ENCODE peak calls at places on chromosome X, in ten cellular contexts. One of them, this sample, is unnamed.

GRCh38 chrX:73577368-73577767 is 14.4 kb downstream of the CHIC1 start:
- DNase-seq in fibroblast of pulmonary artery: peak
- DNase-seq in HepG2: no peak
- DNase-seq in upper lobe of left lung: no peak
- DNase-seq in A549: peak
- DNase-seq in cardiac muscle cell: no peak
- DNase-seq in AG10803: peak
- DNase-seq in right lobe of liver: no peak
- DNase-seq in psoas muscle: no peak
- DNase-seq in suprapubic skin: no peak
- DNase-seq in this sample: peak

GRCh38 chrX:131626681-131627296 is 82.9 kb downstream of the OR13H1 start:
- DNase-seq in cardiac muscle cell: peak
- DNase-seq in HepG2: no peak
- DNase-seq in suprapubic skin: no peak
- DNase-seq in upper lobe of left lung: no peak
- DNase-seq in A549: peak
- DNase-seq in psoas muscle: no peak
- DNase-seq in right lobe of liver: no peak
- DNase-seq in AG10803: no peak
- DNase-seq in fibroblast of pulmonary artery: peak
- DNase-seq in this sample: peak

GRCh38 chrX:53073115-53073581 is 9.0 kb upstream of the TSPYL2 start:
- DNase-seq in right lobe of liver: no peak
- DNase-seq in suprapubic skin: peak
- DNase-seq in upper lobe of left lung: no peak
- DNase-seq in psoas muscle: no peak
- DNase-seq in HepG2: no peak
- DNase-seq in cardiac muscle cell: no peak
- DNase-seq in A549: peak
- DNase-seq in AG10803: no peak
- DNase-seq in fibroblast of pulmonary artery: no peak
- DNase-seq in this sample: no peak

GRCh38 chrX:19753368-19753767 is 134.0 kb downstream of the SH3KBP1 start:
- DNase-seq in right lobe of liver: no peak
- DNase-seq in fibroblast of pulmonary artery: no peak
- DNase-seq in cardiac muscle cell: no peak
- DNase-seq in upper lobe of left lung: no peak
- DNase-seq in A549: no peak
- DNase-seq in psoas muscle: no peak
- DNase-seq in HepG2: no peak
- DNase-seq in AG10803: no peak
- DNase-seq in suprapubic skin: no peak
- DNase-seq in this sample: no peak

GRCh38 chrX:132488819-132489255 is at the start of gene MBNL3:
- DNase-seq in HepG2: peak
- DNase-seq in AG10803: peak
- DNase-seq in suprapubic skin: peak
- DNase-seq in fibroblast of pulmonary artery: peak
- DNase-seq in psoas muscle: peak
- DNase-seq in right lobe of liver: peak
- DNase-seq in A549: peak
- DNase-seq in cardiac muscle cell: peak
- DNase-seq in upper lobe of left lung: peak
- DNase-seq in this sample: peak

GRCh38 chrX:37753384-37753783 is 26.5 kb upstream of the CYBB start:
- DNase-seq in HepG2: no peak
- DNase-seq in AG10803: no peak
- DNase-seq in fibroblast of pulmonary artery: no peak
- DNase-seq in psoas muscle: no peak
- DNase-seq in upper lobe of left lung: no peak
- DNase-seq in A549: no peak
- DNase-seq in cardiac muscle cell: no peak
- DNase-seq in suprapubic skin: no peak
- DNase-seq in right lobe of liver: no peak
- DNase-seq in this sample: no peak

GRCh38 chrX:113384628-113385027 is 544.0 kb upstream of the AMOT start:
- DNase-seq in suprapubic skin: no peak
- DNase-seq in psoas muscle: no peak
- DNase-seq in A549: no peak
- DNase-seq in right lobe of liver: no peak
- DNase-seq in HepG2: no peak
- DNase-seq in cardiac muscle cell: no peak
- DNase-seq in AG10803: peak
- DNase-seq in fibroblast of pulmonary artery: peak
- DNase-seq in upper lobe of left lung: no peak
- DNase-seq in this sample: peak

GRCh38 chrX:133986008-133986683 is 752 bp upstream of the GPC3 start:
- DNase-seq in right lobe of liver: no peak
- DNase-seq in A549: no peak
- DNase-seq in cardiac muscle cell: no peak
- DNase-seq in HepG2: no peak
- DNase-seq in upper lobe of left lung: no peak
- DNase-seq in suprapubic skin: no peak
- DNase-seq in AG10803: no peak
- DNase-seq in fibroblast of pulmonary artery: no peak
- DNase-seq in psoas muscle: no peak
- DNase-seq in this sample: no peak

GRCh38 chrX:28223991-28224390 is 242.7 kb upstream of the DCAF8L1 start:
- DNase-seq in right lobe of liver: no peak
- DNase-seq in fibroblast of pulmonary artery: no peak
- DNase-seq in A549: no peak
- DNase-seq in cardiac muscle cell: no peak
- DNase-seq in suprapubic skin: no peak
- DNase-seq in upper lobe of left lung: no peak
- DNase-seq in AG10803: no peak
- DNase-seq in psoas muscle: no peak
- DNase-seq in HepG2: no peak
- DNase-seq in this sample: no peak

DNA sequence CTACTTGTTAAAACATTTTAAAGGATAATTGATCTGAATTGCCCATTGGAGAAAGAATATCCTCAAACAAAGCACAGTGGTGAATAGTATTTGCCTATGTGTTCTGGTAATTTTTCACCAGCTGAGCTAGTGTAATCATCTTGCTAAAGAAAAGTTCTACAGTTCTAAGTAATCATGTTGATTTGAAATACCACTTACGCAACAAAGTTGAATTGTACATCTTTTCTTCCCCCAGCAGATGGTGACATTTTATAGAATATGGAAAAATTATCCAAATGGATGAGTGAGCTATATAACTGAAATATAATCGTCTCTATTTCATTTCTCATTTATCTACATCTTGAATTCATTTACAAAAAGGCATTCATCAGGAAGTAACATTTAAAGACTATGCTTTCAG is 9.7 kb upstream of the ZNF674 start:
- DNase-seq in A549: peak
- DNase-seq in upper lobe of left lung: no peak
- DNase-seq in right lobe of liver: no peak
- DNase-seq in suprapubic skin: no peak
- DNase-seq in fibroblast of pulmonary artery: peak
- DNase-seq in psoas muscle: no peak
- DNase-seq in HepG2: peak
- DNase-seq in cardiac muscle cell: no peak
- DNase-seq in AG10803: peak
- DNase-seq in this sample: peak
- TF ChIP-seq CTCF in A549: peak
- TF ChIP-seq CTCF in upper lobe of left lung: no peak
- TF ChIP-seq CTCF in right lobe of liver: peak
- TF ChIP-seq CTCF in suprapubic skin: no peak
- TF ChIP-seq CTCF in fibroblast of pulmonary artery: peak
- TF ChIP-seq CTCF in psoas muscle: peak
- TF ChIP-seq CTCF in HepG2: no peak
- TF ChIP-seq CTCF in cardiac muscle cell: peak
- TF ChIP-seq CTCF in AG10803: peak
- TF ChIP-seq CTCF in this sample: peak

GRCh38 chrX:154979671-154980070 is 42.9 kb downstream of the F8 start:
- DNase-seq in A549: no peak
- DNase-seq in right lobe of liver: no peak
- DNase-seq in AG10803: no peak
- DNase-seq in fibroblast of pulmonary artery: peak
- DNase-seq in cardiac muscle cell: no peak
- DNase-seq in upper lobe of left lung: no peak
- DNase-seq in HepG2: no peak
- DNase-seq in suprapubic skin: no peak
- DNase-seq in psoas muscle: no peak
- DNase-seq in this sample: no peak

GRCh38 chrX:154981116-154981411 is 41.5 kb downstream of the F8 start:
- DNase-seq in A549: no peak
- DNase-seq in cardiac muscle cell: no peak
- DNase-seq in upper lobe of left lung: no peak
- DNase-seq in HepG2: no peak
- DNase-seq in fibroblast of pulmonary artery: no peak
- DNase-seq in psoas muscle: no peak
- DNase-seq in suprapubic skin: no peak
- DNase-seq in right lobe of liver: no peak
- DNase-seq in AG10803: no peak
- DNase-seq in this sample: no peak

DNA sequence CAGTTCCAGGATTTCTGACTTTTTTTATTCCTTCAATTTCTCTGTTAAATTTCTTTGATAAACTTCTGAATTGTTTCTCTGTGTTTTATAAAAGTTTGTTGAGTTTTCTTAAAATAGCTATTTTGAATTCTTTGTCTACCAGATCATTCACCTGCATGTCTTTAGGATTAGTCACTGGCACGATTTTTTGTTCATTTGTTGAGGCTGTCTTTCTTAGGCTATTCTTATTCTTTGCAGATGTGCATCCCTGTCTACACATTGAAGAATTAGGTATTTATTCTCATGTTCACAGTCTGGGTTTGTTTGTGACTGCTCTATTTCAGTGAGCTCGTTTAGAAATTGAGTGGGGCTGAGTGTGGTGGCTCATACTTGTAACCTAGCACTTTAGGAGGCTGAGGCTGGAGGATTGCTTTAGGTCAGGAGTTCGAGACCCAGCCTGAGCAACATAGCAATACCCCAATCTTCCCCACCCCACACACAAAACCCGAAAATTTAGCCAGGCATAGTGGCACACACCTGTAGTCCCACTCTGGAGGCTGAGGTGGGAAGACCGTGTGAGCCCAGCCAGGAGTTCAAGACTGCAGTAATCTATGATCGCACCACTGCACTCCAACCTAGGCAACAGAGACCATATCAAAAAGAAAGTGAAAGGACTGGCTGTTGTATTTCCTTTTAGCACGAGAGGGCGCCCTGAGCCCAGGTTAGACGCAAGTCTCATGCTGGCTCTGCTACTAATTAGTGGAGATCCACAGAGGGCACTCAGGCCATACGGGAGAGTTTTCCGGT is 42.0 kb downstream of the F8 start:
- DNase-seq in cardiac muscle cell: peak
- DNase-seq in fibroblast of pulmonary artery: peak
- DNase-seq in suprapubic skin: peak
- DNase-seq in A549: peak
- DNase-seq in upper lobe of left lung: peak
- DNase-seq in AG10803: peak
- DNase-seq in HepG2: peak
- DNase-seq in right lobe of liver: peak
- DNase-seq in psoas muscle: peak
- DNase-seq in this sample: peak
- H3K4me3 ChIP-seq in cardiac muscle cell: no peak
- H3K4me3 ChIP-seq in fibroblast of pulmonary artery: peak
- H3K4me3 ChIP-seq in suprapubic skin: peak
- H3K4me3 ChIP-seq in A549: peak
- H3K4me3 ChIP-seq in upper lobe of left lung: peak
- H3K4me3 ChIP-seq in AG10803: peak
- H3K4me3 ChIP-seq in HepG2: peak
- H3K4me3 ChIP-seq in right lobe of liver: peak
- H3K4me3 ChIP-seq in psoas muscle: peak
- H3K4me3 ChIP-seq in this sample: peak

GRCh38 chrX:12974797-12975669 is at the start of gene TMSB4X:
- DNase-seq in A549: peak
- DNase-seq in suprapubic skin: peak
- DNase-seq in HepG2: no peak
- DNase-seq in right lobe of liver: peak
- DNase-seq in fibroblast of pulmonary artery: peak
- DNase-seq in psoas muscle: peak
- DNase-seq in cardiac muscle cell: peak
- DNase-seq in upper lobe of left lung: peak
- DNase-seq in AG10803: peak
- DNase-seq in this sample: peak

GRCh38 chrX:12974217-12974796 is 603 bp upstream of the TMSB4X start:
- DNase-seq in right lobe of liver: peak
- DNase-seq in cardiac muscle cell: no peak
- DNase-seq in A549: peak
- DNase-seq in AG10803: peak
- DNase-seq in upper lobe of left lung: peak
- DNase-seq in psoas muscle: peak
- DNase-seq in fibroblast of pulmonary artery: peak
- DNase-seq in HepG2: no peak
- DNase-seq in suprapubic skin: peak
- DNase-seq in this sample: peak

GRCh38 chrX:12977761-12978204 is 2.9 kb downstream of the TMSB4X start:
- DNase-seq in A549: no peak
- DNase-seq in psoas muscle: no peak
- DNase-seq in cardiac muscle cell: no peak
- DNase-seq in fibroblast of pulmonary artery: no peak
- DNase-seq in upper lobe of left lung: no peak
- DNase-seq in AG10803: no peak
- DNase-seq in suprapubic skin: no peak
- DNase-seq in HepG2: no peak
- DNase-seq in right lobe of liver: no peak
- DNase-seq in this sample: no peak

GRCh38 chrX:12975670-12975965 is 708 bp downstream of the TMSB4X start:
- DNase-seq in A549: no peak
- DNase-seq in cardiac muscle cell: peak
- DNase-seq in suprapubic skin: no peak
- DNase-seq in right lobe of liver: peak
- DNase-seq in fibroblast of pulmonary artery: no peak
- DNase-seq in upper lobe of left lung: no peak
- DNase-seq in HepG2: no peak
- DNase-seq in psoas muscle: peak
- DNase-seq in AG10803: no peak
- DNase-seq in this sample: no peak

GRCh38 chrX:12975999-12976558 is 1.2 kb downstream of the TMSB4X start:
- DNase-seq in cardiac muscle cell: peak
- DNase-seq in fibroblast of pulmonary artery: peak
- DNase-seq in A549: peak
- DNase-seq in upper lobe of left lung: peak
- DNase-seq in HepG2: no peak
- DNase-seq in right lobe of liver: peak
- DNase-seq in psoas muscle: peak
- DNase-seq in AG10803: peak
- DNase-seq in suprapubic skin: no peak
- DNase-seq in this sample: peak
- TF ChIP-seq CTCF in cardiac muscle cell: no peak
- TF ChIP-seq CTCF in fibroblast of pulmonary artery: no peak
- TF ChIP-seq CTCF in A549: no peak
- TF ChIP-seq CTCF in upper lobe of left lung: no peak
- TF ChIP-seq CTCF in HepG2: no peak
- TF ChIP-seq CTCF in right lobe of liver: no peak
- TF ChIP-seq CTCF in psoas muscle: no peak
- TF ChIP-seq CTCF in AG10803: no peak
- TF ChIP-seq CTCF in suprapubic skin: no peak
- TF ChIP-seq CTCF in this sample: no peak

GRCh38 chrX:48940404-48940955 is 16.9 kb downstream of the OTUD5 start:
- DNase-seq in A549: no peak
- DNase-seq in fibroblast of pulmonary artery: no peak
- DNase-seq in right lobe of liver: no peak
- DNase-seq in suprapubic skin: no peak
- DNase-seq in HepG2: no peak
- DNase-seq in AG10803: no peak
- DNase-seq in psoas muscle: no peak
- DNase-seq in cardiac muscle cell: no peak
- DNase-seq in upper lobe of left lung: no peak
- DNase-seq in this sample: no peak
- H3K4me3 ChIP-seq in A549: no peak
- H3K4me3 ChIP-seq in fibroblast of pulmonary artery: no peak
- H3K4me3 ChIP-seq in right lobe of liver: no peak
- H3K4me3 ChIP-seq in suprapubic skin: no peak
- H3K4me3 ChIP-seq in HepG2: no peak
- H3K4me3 ChIP-seq in AG10803: no peak
- H3K4me3 ChIP-seq in psoas muscle: no peak
- H3K4me3 ChIP-seq in cardiac muscle cell: no peak
- H3K4me3 ChIP-seq in upper lobe of left lung: no peak
- H3K4me3 ChIP-seq in this sample: no peak